ENCODE peak calls at places on chromosomes 11 and 22, in four cellular contexts. R is K562, D is HepG2, J is GM12878. B is an unnamed sample.

GRCh38 chr11:2426221-2426620 is 18.1 kb downstream of the TRPM5 start:
- DNase-seq in D (no peak), J (no peak), R (no peak), B (no peak)

GRCh38 chr11:29780756-29781155 is 236.1 kb downstream of the KCNA4 start:
- DNase-seq in D (no peak), R (no peak), J (no peak), B (no peak)

GRCh38 chr22:24189249-24190158 is 8.2 kb downstream of the SUSD2 start:
- DNase-seq in J (no peak), R (peak; percentile 68), D (peak; percentile 52), B (peak; percentile 88)

GRCh38 chr11:3231851-3232744 is at the start of gene MRGPRE:
- DNase-seq in R (peak; percentile 98), D (no peak), J (no peak), B (no peak)

GRCh38 chr11:60459345-60459744 is 3.7 kb downstream of the MS4A1 start:
- DNase-seq in R (no peak), D (no peak), J (no peak), B (no peak)

GRCh38 chr11:46977038-46977818 is 40.7 kb downstream of the CSTPP1 start:
- DNase-seq in D (peak; percentile 81), J (no peak), R (no peak), B (no peak)

GRCh38 chr22:32023251-32023827 is 19.7 kb upstream of the SLC5A1 start:
- DNase-seq in J (no peak), D (no peak), R (no peak), B (no peak)

GRCh38 chr11:3836903-3837302 is 3.9 kb downstream of the RHOG start:
- DNase-seq in J (no peak), R (no peak), D (no peak), B (no peak)

GRCh38 chr11:132576706-132577105 is 955.6 kb downstream of the OPCML start:
- DNase-seq in J (no peak), D (no peak), R (no peak), B (no peak)

GRCh38 chr11:69120096-69120875 is 35.4 kb upstream of the SMIM38 start:
- DNase-seq in D (no peak), J (no peak), R (no peak), B (no peak)

GRCh38 chr11:128709402-128709801 is 15.5 kb downstream of the FLI1 start:
- DNase-seq in J (no peak), D (peak; percentile 12), R (no peak), B (no peak)

GRCh38 chr11:2951235-2952110 is 22.3 kb upstream of the PHLDA2 start:
- DNase-seq in R (no peak), J (no peak), D (no peak), B (no peak)

GRCh38 chr22:28799125-28799833 is 1.1 kb downstream of the XBP1 start:
- DNase-seq in J (no peak), D (peak; percentile 70), R (peak; percentile 17), B (peak; percentile 37)

GRCh38 chr22:26763633-26764295 is 106.4 kb downstream of the MIAT start:
- DNase-seq in D (peak; percentile 43), R (no peak), J (no peak), B (no peak)

DNA sequence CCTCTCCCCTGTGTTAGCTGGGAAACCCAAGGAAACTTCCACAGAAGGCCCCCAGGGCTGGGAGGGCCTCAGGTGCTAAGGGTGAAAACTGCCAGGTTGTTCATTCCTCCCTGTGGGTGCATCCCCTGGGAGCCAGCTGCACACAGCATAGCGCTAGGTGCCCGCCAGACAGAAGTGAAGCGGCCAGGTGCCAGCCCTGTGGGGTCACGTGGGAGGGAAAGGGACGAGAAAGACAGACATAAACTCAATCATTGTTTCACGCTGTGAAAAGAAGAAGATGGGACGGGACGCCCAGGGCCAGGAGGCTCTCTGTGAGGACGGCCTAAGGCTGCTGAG is 31.6 kb upstream of the HMOX1 start:
- DNase-seq in J (no peak), R (no peak), D (no peak), B (no peak)
- TF ChIP-seq FOXK2 in J (no peak), R (no peak), D (no peak), B (no peak)

DNA sequence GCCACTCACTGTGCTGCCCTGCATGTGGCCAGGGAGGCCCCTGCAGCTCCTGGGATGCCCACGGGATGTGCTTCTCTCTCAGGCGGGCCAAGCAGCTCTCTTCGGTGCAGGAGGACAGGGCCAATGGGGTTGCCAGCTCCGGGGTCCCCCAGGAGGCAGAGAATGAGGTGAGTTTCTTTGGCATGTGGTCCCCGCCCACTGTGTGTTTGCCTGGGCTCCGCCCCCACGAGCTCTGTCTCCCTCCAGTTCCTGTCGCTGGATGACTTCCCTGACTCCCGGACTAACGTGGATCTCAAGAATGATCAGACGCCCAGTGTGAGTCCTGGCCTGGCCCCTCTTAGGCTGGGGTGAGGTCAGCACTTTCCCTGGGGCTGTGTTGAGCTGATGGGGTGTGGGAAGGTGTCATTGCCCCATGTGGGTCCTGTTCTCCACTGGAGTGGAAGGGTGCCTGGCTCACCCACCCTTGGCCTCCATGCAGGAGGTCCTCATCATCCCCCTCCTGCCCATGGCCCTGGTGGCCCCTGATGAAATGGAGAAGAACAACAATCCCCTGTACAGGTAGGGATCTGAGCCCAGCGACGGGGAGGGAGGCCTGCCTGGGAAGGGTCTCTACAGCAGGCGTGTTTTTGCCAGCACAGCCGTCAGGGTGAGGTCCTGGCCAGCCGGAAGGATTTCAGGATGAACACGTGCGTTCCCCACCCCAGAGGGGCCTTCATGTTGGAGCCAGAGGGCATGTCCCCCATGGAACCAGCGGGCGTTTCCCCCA is 7.7 kb downstream of the SCO2 start:
- DNase-seq in J (no peak), D (no peak), R (no peak), B (no peak)
- TF ChIP-seq FOXK2 in J (no peak), D (no peak), R (no peak), B (no peak)

GRCh38 chr22:44523981-44524759 is 26.1 kb upstream of the RTL6 start:
- DNase-seq in J (no peak), R (no peak), D (no peak), B (no peak)
- TF ChIP-seq FOXK2 in J (no peak), R (no peak), D (no peak), B (no peak)

DNA sequence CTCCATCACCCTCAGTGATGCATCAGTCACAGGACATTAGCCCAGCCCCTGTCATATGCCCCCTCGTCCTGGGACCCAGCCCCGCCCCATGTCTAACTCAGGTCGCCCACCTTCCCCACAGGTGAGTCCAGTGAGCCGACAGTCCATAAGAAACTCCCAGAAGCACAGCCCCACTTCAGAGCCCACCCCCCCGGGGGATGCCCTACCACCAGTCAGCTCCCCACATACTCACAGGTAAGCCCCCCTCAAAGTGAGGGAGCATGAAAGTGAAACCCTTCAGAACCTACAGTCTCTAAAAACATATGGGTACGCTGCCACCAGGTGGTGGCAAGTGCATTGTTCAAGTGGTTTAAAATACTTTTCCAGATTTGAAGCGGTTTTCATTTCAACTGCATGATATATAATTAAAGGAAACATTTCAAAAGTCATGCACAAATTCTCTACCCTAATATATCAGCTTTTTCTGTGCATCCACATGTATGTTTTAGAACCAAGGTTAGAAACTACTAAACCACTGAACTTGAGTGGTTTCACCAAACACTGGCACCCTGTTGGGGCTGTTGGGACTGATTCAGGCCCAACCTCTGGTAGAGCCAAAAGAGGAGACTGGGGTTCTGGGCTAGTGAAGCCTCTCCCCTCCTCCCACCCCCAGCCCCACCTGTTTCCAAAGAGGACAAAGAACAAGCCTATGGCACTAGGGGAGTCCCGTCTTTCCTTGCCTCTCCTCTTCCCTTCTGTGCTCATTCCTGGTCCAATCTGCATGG is 17.3 kb downstream of the EPS8L2 start:
- DNase-seq in J (no peak), D (peak; percentile 56), R (no peak), B (no peak)
- TF ChIP-seq FOXK2 in J (no peak), D (no peak), R (no peak), B (no peak)

DNA sequence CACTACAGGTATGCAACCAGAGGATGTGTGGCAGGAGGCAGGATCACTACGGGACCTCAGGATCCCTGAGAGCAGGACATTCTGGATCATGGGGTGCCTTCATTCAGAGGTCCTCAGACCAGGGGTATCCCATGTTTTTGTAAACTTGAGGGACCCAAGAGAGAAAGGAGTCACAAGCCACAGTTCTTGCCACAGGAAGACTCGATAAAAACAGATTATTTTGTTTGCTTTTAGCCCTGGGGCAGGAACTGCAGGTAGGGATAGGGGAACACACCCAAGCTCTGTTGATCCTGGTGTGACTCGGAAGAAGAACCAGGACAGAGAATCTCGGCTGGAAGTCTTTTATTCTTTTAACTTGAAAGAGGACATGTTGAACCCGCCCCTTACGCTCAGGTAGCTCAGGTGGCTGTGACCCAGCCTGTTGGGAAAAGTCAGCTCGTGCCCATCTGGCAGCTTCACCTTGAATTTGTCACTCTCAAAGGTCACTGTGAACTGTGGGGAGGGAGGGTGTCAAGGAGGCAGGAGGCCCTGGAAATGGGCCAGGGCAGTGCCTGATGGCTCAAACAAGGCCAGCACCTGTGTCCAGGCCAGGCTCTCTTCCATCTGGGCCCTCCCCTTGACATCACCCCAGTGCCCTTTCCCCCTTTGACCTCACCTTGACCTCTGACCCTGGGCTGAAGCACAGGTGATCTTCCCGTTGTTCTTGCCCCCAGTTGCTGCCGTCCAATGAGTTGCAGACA is 9.8 kb downstream of the LGALS2 start:
- DNase-seq in R (peak; percentile 62), D (no peak), J (no peak), B (no peak)
- TF ChIP-seq FOXK2 in R (no peak), D (no peak), J (no peak), B (no peak)

DNA sequence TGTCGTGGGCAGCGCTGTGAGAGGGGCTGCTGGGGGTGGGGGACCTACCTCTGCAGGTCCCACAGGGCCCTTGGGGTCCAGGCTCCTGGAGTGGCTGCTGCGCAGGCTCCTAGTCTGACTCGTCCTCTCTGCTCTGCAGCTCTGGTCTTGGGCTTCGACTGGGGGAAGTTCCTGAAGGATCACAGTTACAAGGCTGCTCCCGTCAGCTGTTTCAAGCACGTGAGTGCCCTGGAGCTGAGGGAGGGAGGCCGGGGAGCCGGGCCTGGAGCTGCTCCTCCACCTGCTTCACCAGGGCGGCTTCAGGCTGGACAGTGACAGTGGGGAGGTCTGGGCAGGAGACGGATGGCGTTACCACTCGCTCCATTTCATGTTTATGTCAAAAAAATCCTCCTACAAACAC is 11.9 kb downstream of the L3MBTL2 start:
- DNase-seq in J (no peak), D (no peak), R (no peak), B (no peak)
- TF ChIP-seq FOXK2 in J (no peak), D (no peak), R (no peak), B (no peak)

DNA sequence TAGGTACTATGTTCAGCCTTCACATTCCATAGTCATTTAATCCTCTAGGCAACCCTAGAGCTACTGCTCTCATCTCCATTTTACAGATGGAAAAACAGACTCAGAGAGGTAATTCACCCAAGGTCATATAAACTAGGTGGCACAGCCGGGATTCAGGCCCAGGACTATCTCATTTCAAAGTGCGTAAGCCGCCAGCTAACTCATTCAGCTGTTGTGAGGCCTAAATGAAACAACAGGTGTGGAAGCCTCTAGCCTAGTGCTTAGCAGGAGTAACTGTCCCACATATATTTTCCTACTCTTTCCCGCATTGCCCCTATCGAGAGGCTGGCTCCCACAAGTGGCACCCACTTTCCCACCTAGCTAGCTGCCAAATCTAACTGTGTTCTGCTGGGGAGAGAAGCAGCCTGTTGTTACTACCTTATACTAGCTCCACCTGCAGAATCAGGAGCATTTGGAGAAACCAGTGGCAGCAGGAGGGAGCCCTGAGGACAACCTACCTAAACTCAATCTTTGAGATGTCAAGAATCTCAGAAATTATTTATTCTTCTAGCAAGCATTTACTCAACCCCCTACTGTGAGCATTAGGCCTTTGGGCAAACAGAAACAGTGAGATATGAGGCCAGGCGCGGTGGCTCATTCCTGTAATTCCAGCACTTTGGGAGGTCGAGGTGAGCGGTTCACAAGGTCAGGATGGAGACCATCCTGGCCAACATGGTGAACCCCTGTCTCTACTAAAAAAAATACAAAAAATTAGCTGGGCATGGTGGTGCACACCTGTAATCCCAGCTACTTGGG is 20.9 kb downstream of the PRG3 start:
- DNase-seq in J (no peak), D (no peak), R (no peak), B (no peak)
- TF ChIP-seq FOXK2 in J (no peak), D (no peak), R (no peak), B (no peak)